ENCODE peak calls at places on chromosomes 11 and 22, in five cellular contexts. F, A, D, E and Y are unnamed samples.

GRCh38 chr11:105298630-105299029 is 159.1 kb upstream of the CARD18 start:
- DNase-seq in E (no peak), F (peak), A (no peak), D (no peak), Y (no peak)

GRCh38 chr11:102144357-102145342 is 34.4 kb downstream of the YAP1 start:
- DNase-seq in F (peak), D (no peak), A (no peak), E (no peak), Y (peak)

GRCh38 chr11:76291576-76292526 is 85.5 kb upstream of the WNT11 start:
- DNase-seq in E (no peak), D (no peak), F (no peak), A (no peak), Y (no peak)

GRCh38 chr22:43878079-43878795 is 13.6 kb downstream of the PNPLA5 start:
- DNase-seq in F (no peak), E (peak), D (no peak), A (no peak), Y (no peak)

GRCh38 chr11:114399490-114399889 is 821 bp downstream of the C11orf71 start:
- DNase-seq in D (no peak), A (no peak), F (no peak), E (no peak), Y (no peak)

GRCh38 chr22:50627452-50627913 is 469 bp downstream of the ARSA start:
- DNase-seq in F (peak), D (no peak), A (no peak), E (no peak), Y (no peak)

GRCh38 chr11:57597461-57597892 is at the start of gene SERPING1:
- DNase-seq in A (no peak), D (no peak), F (no peak), E (no peak), Y (no peak)

GRCh38 chr22:21657361-21658118 is 8.3 kb upstream of the PPIL2 start:
- DNase-seq in F (peak), A (peak), E (peak), D (peak), Y (no peak)

GRCh38 chr11:119389611-119390254 is 8.2 kb upstream of the USP2 start:
- DNase-seq in A (no peak), F (no peak), D (no peak), E (peak), Y (no peak)

GRCh38 chr11:69482322-69482721 is 859 bp downstream of the LINC01488 start:
- DNase-seq in D (no peak), F (no peak), E (no peak), A (no peak), Y (no peak)

GRCh38 chr11:99316761-99317475 is 296.2 kb downstream of the CNTN5 start:
- DNase-seq in D (no peak), E (no peak), F (peak), A (peak), Y (no peak)

GRCh38 chr11:75150079-75150478 is 828 bp upstream of the SLCO2B1 start:
- DNase-seq in E (no peak), D (no peak), F (no peak), A (no peak), Y (no peak)

GRCh38 chr22:44582016-44582415 is 84.0 kb upstream of the RTL6 start:
- DNase-seq in E (peak), D (no peak), A (no peak), F (no peak), Y (no peak)

GRCh38 chr22:42299586-42300285 is 29.3 kb upstream of the TCF20 start:
- DNase-seq in E (peak), D (peak), A (no peak), F (no peak), Y (no peak)

GRCh38 chr22:25736378-25737011 is 5.5 kb upstream of the MYO18B start:
- DNase-seq in F (no peak), D (peak), E (no peak), A (no peak), Y (no peak)

GRCh38 chr11:71451596-71452353 is 1.2 kb upstream of the NADSYN1 start:
- DNase-seq in D (no peak), E (peak), F (no peak), A (no peak), Y (no peak)

GRCh38 chr22:22380098-22381030 is 128.2 kb downstream of the ZNF280B start:
- DNase-seq in E (no peak), F (no peak), A (no peak), D (no peak), Y (no peak)

GRCh38 chr11:124717786-124718634 is 21.7 kb upstream of the NRGN start:
- DNase-seq in E (no peak), D (no peak), A (no peak), F (peak), Y (no peak)

GRCh38 chr11:33753304-33753703 is 17.1 kb upstream of the CD59 start:
- DNase-seq in E (no peak), A (no peak), F (peak), D (no peak), Y (no peak)

GRCh38 chr11:57546869-57547518 is 9.6 kb downstream of the SMTNL1 start:
- DNase-seq in F (peak), E (peak), D (no peak), A (no peak), Y (peak)

GRCh38 chr11:117528061-117528780 is 200.6 kb downstream of the CEP164 start:
- DNase-seq in A (peak), F (no peak), E (no peak), D (no peak), Y (no peak)

GRCh38 chr22:40668611-40669390 is 10.5 kb upstream of the MCHR1 start:
- DNase-seq in F (peak), D (no peak), E (no peak), A (no peak), Y (peak)

GRCh38 chr11:8207080-8208000 is 38.5 kb upstream of the RIC3 start:
- DNase-seq in E (no peak), A (no peak), D (no peak), F (peak), Y (no peak)

GRCh38 chr11:119378851-119379465 is 2.5 kb downstream of the USP2 start:
- DNase-seq in A (no peak), E (no peak), D (no peak), F (no peak), Y (no peak)

GRCh38 chr11:45907911-45908370 is 870 bp upstream of the FREY1 start:
- DNase-seq in D (no peak), E (no peak), A (no peak), F (no peak), Y (no peak)

GRCh38 chr22:32644252-32645100 is 157.0 kb upstream of the TIMP3 start:
- DNase-seq in F (peak), E (peak), A (peak), D (peak), Y (no peak)

GRCh38 chr11:19577391-19577831 is 135.2 kb upstream of the NAV2 start:
- DNase-seq in D (no peak), F (no peak), E (no peak), A (no peak), Y (no peak)

GRCh38 chr22:40027191-40028097 is 32.7 kb downstream of the FAM83F start:
- DNase-seq in E (no peak), D (no peak), A (no peak), F (no peak), Y (no peak)

GRCh38 chr11:63915961-63916836 is 765 bp downstream of the RCOR2 start:
- DNase-seq in F (peak), A (peak), E (peak), D (no peak), Y (no peak)

GRCh38 chr11:95119361-95120060 is 29.9 kb downstream of the ENDOD1 start:
- DNase-seq in E (no peak), A (no peak), F (no peak), D (no peak), Y (no peak)

GRCh38 chr22:42695294-42695693 is 25.4 kb downstream of the A4GALT start:
- DNase-seq in E (no peak), F (no peak), A (no peak), D (no peak), Y (no peak)

GRCh38 chr22:39493759-39494158 is 8.3 kb upstream of the MIEF1 start:
- DNase-seq in A (no peak), E (no peak), F (peak), D (no peak), Y (peak)

GRCh38 chr11:29963068-29963467 is 53.8 kb downstream of the KCNA4 start:
- DNase-seq in D (no peak), F (no peak), E (no peak), A (no peak), Y (no peak)

GRCh38 chr11:62461740-62462522 is 43.1 kb downstream of the SCGB1A1 start:
- DNase-seq in A (no peak), E (no peak), D (no peak), F (peak), Y (peak)